ENCODE peak calls at places on chromosomes 3 and 15, in nine cellular contexts. P, E, O, G, R, B, C, K and A are unnamed samples.

GRCh38 chr3:170605490-170605889 is 19.6 kb upstream of the SLC7A14 start:
- DNase-seq in P (no peak), E (no peak), O (no peak), G (no peak), R (no peak), B (no peak), C (no peak), K (no peak), A (no peak)

GRCh38 chr3:174355505-174355904 is 503.6 kb upstream of the NAALADL2 start:
- DNase-seq in P (peak; percentile 29), E (peak; percentile 26), O (no peak), G (no peak), R (no peak), B (peak; percentile 36), C (peak; percentile 9), K (no peak), A (peak; percentile 64)

GRCh38 chr3:72320096-72320910 is 527.9 kb downstream of the SHQ1 start:
- DNase-seq in P (no peak), E (no peak), O (no peak), G (no peak), R (no peak), B (no peak), C (no peak), K (no peak), A (no peak)

GRCh38 chr15:51750186-51750585 is 1.2 kb upstream of the TMOD2 start:
- DNase-seq in P (no peak), E (no peak), O (no peak), G (no peak), R (no peak), B (no peak), C (no peak), K (no peak), A (no peak)

GRCh38 chr3:134341391-134341790 is 32.9 kb downstream of the AMOTL2 start:
- DNase-seq in P (no peak), E (no peak), O (no peak), G (no peak), R (no peak), B (peak; percentile 31), C (no peak), K (no peak), A (no peak)

GRCh38 chr3:71244153-71245051 is 339.1 kb downstream of the FOXP1 start:
- DNase-seq in P (no peak), E (no peak), O (no peak), G (no peak), R (peak; percentile 39), B (no peak), C (no peak), K (no peak), A (peak; percentile 40)

GRCh38 chr3:135040321-135041110 is 245.5 kb downstream of the EPHB1 start:
- DNase-seq in P (no peak), E (no peak), O (no peak), G (no peak), R (no peak), B (no peak), C (no peak), K (no peak), A (no peak)

GRCh38 chr3:5428607-5429516 is 241.4 kb downstream of the EDEM1 start:
- DNase-seq in P (no peak), E (no peak), O (peak; percentile 77), G (no peak), R (no peak), B (no peak), C (no peak), K (no peak), A (no peak)

GRCh38 chr15:40584191-40584590 is 9.9 kb upstream of the KNL1 start:
- DNase-seq in P (no peak), E (no peak), O (no peak), G (no peak), R (no peak), B (no peak), C (no peak), K (no peak), A (no peak)

GRCh38 chr3:39982665-39983357 is 173.4 kb downstream of the MYRIP start:
- DNase-seq in P (no peak), E (no peak), O (no peak), G (no peak), R (no peak), B (no peak), C (no peak), K (no peak), A (no peak)

GRCh38 chr3:150450906-150451305 is 42.8 kb downstream of the TSC22D2 start:
- DNase-seq in P (no peak), E (no peak), O (no peak), G (no peak), R (no peak), B (no peak), C (no peak), K (no peak), A (no peak)

GRCh38 chr15:98155356-98155755 is 194.9 kb downstream of the ARRDC4 start:
- DNase-seq in P (no peak), E (no peak), O (no peak), G (no peak), R (no peak), B (no peak), C (no peak), K (no peak), A (no peak)

GRCh38 chr15:31157644-31158069 is 56.1 kb upstream of the TRPM1 start:
- DNase-seq in P (peak; percentile 40), E (no peak), O (no peak), G (no peak), R (no peak), B (no peak), C (no peak), K (no peak), A (no peak)

DNA sequence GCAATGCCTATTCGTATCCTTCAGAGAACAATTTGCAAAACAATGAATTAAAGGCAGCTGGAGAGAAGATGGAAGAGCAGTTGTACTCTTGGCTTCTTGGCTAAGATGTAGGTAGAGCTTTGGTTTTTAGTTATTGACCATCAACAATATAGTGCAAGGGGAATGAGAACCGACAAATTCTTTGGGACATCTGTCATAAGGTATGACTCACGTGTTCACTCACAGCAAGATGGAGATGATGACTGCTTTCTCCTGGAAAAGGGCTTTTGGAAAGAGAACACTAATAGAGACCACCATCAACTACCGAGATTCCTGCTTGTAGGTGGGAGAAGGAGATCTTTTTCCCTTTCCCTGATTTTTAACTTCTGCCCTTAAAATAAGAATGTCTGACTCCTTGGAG is 234.9 kb downstream of the NTRK3 start:
- DNase-seq in P (no peak), E (no peak), O (no peak), G (no peak), R (no peak), B (no peak), C (no peak), K (no peak), A (no peak)
- H3K9me3 ChIP-seq in P (no peaks in the 10 kb centered on the region), E (no peaks in the 10 kb centered on the region), O (no peaks in the 10 kb centered on the region), G (no peaks in the 10 kb centered on the region), R (no peaks in the 10 kb centered on the region), B (no peaks in the 10 kb centered on the region), C (no peaks in the 10 kb centered on the region), K (no peaks in the 10 kb centered on the region), A (peaks cover 9% of the 10 kb centered on the region)

GRCh38 chr15:20352241-20353200 is 189.1 kb downstream of the GOLGA6L6 start:
- DNase-seq in P (no peak), E (no peak), O (no peak), G (no peak), R (no peak), B (peak; percentile 26), C (no peak), K (no peak), A (peak; percentile 10)

GRCh38 chr15:20351448-20351961 is 190.1 kb downstream of the GOLGA6L6 start:
- DNase-seq in P (peak; percentile 9), E (no peak), O (no peak), G (no peak), R (no peak), B (peak; percentile 36), C (no peak), K (no peak), A (no peak)

GRCh38 chr15:20348291-20348899 is 193.2 kb downstream of the GOLGA6L6 start:
- DNase-seq in P (peak; percentile 20), E (no peak), O (no peak), G (no peak), R (no peak), B (no peak), C (no peak), K (no peak), A (no peak)

GRCh38 chr15:20348900-20349773 is 192.5 kb downstream of the GOLGA6L6 start:
- DNase-seq in P (peak; percentile 6), E (no peak), O (no peak), G (no peak), R (no peak), B (no peak), C (no peak), K (no peak), A (no peak)

DNA sequence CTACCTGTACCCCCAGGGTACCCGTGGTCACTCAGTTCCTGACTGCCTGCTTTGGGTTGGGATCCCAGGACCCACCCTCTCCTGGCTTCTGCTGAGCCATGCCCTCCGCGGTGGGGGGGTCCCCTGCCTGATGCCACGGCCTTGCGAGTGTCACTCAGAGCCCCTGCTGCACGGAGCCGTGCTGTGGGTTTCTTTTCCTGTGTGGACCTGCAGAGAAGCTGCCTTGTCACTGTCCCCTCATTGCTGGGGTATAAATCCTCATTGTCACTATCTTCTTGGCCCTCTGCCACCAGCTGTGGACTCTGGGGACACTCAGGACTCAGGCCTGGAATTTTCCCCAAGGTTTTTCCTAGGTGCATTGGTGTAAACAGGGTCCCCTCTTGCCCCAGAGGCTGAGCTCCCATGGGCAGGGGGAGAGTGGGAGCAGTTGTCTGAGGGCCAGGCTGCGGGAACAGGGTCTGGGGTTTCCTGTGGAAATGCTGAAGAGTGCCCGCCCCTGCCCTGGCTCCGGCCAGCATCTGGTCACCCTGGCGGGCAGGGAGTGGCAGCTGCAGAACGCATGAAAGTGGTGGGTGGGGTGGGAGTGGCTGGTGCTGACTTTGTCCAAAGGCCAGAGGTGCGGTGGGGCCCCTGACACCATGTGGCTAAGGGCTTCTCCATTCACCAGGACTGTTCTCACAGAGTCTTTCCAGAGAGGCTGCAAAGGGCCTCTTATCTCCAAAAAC is 191.7 kb downstream of the GOLGA6L6 start:
- DNase-seq in P (peak; percentile 9), E (no peak), O (no peak), G (no peak), R (no peak), B (no peak), C (no peak), K (no peak), A (no peak)
- H3K9me3 ChIP-seq in P (peaks cover 48% of the 10 kb centered on the region), E (peaks cover 86% of the 10 kb centered on the region), O (no peaks in the 10 kb centered on the region), G (no peaks in the 10 kb centered on the region), R (peaks cover 15% of the 10 kb centered on the region), B (no peaks in the 10 kb centered on the region), C (peaks cover 65% of the 10 kb centered on the region), K (no peaks in the 10 kb centered on the region), A (peaks cover 72% of the 10 kb centered on the region)

GRCh38 chr3:42905740-42906084 is 230 bp upstream of the ZNF662 start:
- DNase-seq in P (no peak), E (no peak), O (no peak), G (no peak), R (no peak), B (no peak), C (no peak), K (no peak), A (no peak)
- H3K9me3 ChIP-seq in P (no peaks in the 10 kb centered on the region), E (no peaks in the 10 kb centered on the region), O (no peaks in the 10 kb centered on the region), G (peaks cover 4% of the 10 kb centered on the region), R (peaks cover 8% of the 10 kb centered on the region), B (no peaks in the 10 kb centered on the region), C (no peaks in the 10 kb centered on the region), K (peaks cover 3% of the 10 kb centered on the region), A (no peaks in the 10 kb centered on the region)

DNA sequence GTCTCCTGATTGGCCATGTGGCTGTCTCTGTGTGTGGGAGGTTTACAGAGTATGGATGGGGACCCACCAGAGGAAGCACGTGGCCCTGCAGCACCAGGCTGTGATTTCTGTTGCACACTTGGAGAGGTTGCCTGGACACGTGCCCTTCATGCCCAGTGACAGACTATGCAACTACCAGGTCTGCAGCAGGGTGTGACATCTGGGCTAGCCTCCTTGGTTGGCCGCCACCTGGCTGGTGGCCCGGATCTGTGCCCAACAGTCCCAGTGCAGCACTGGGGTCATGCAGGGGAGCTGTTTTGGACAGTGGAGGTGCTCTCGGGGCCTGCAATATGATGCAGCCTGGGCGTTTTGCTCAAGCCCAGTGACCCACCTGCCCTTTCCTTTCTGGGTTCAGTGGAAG is 212.5 kb downstream of the UBE3A start:
- DNase-seq in P (no peak), E (no peak), O (no peak), G (no peak), R (no peak), B (no peak), C (no peak), K (no peak), A (no peak)
- H3K9me3 ChIP-seq in P (no peaks in the 10 kb centered on the region), E (peaks cover 32% of the 10 kb centered on the region), O (no peaks in the 10 kb centered on the region), G (no peaks in the 10 kb centered on the region), R (peaks cover 3% of the 10 kb centered on the region), B (no peaks in the 10 kb centered on the region), C (peaks cover 17% of the 10 kb centered on the region), K (peaks cover 4% of the 10 kb centered on the region), A (no peaks in the 10 kb centered on the region)